ENCODE peak calls at places on chromosomes 2 and 18, in five cellular contexts. One of them, this sample, is unnamed. For H3K36me3, the result is how much of the 10 kb centered on the place peaks cover.

GRCh38 chr2:200625958-200626363 is 40.1 kb downstream of the AOX1 start:
- DNase-seq in neural progenitor cell: no peak
- DNase-seq in lung: no peak
- DNase-seq in RWPE2: no peak
- DNase-seq in aorta: no peak
- DNase-seq in this sample: no peak

GRCh38 chr2:240958366-240959213 is 39.8 kb upstream of the SNED1 start:
- DNase-seq in RWPE2: no peak
- DNase-seq in aorta: no peak
- DNase-seq in neural progenitor cell: no peak
- DNase-seq in lung: no peak
- DNase-seq in this sample: no peak

GRCh38 chr2:216936954-216937357 is 77.1 kb upstream of the TNP1 start:
- DNase-seq in lung: no peak
- DNase-seq in RWPE2: no peak
- DNase-seq in neural progenitor cell: no peak
- DNase-seq in aorta: no peak
- DNase-seq in this sample: peak

GRCh38 chr2:184727813-184728212 is 129.5 kb downstream of the ZNF804A start:
- DNase-seq in aorta: no peak
- DNase-seq in neural progenitor cell: no peak
- DNase-seq in RWPE2: no peak
- DNase-seq in lung: no peak
- DNase-seq in this sample: no peak

GRCh38 chr2:237818066-237818473 is 19.5 kb downstream of the RBM44 start:
- DNase-seq in RWPE2: no peak
- DNase-seq in aorta: no peak
- DNase-seq in lung: no peak
- DNase-seq in neural progenitor cell: no peak
- DNase-seq in this sample: no peak

GRCh38 chr18:6103758-6104157 is 208.4 kb upstream of the TMEM200C start:
- DNase-seq in lung: no peak
- DNase-seq in neural progenitor cell: peak
- DNase-seq in RWPE2: no peak
- DNase-seq in aorta: no peak
- DNase-seq in this sample: no peak

GRCh38 chr2:160214461-160215055 is 14.5 kb upstream of the ITGB6 start:
- DNase-seq in neural progenitor cell: no peak
- DNase-seq in lung: peak
- DNase-seq in aorta: peak
- DNase-seq in RWPE2: peak
- DNase-seq in this sample: no peak

GRCh38 chr18:57561728-57562423 is 24.6 kb downstream of the FECH start:
- DNase-seq in lung: no peak
- DNase-seq in neural progenitor cell: peak
- DNase-seq in aorta: no peak
- DNase-seq in RWPE2: no peak
- DNase-seq in this sample: no peak

GRCh38 chr2:237863659-237864029 is 4.2 kb downstream of the RAMP1 start:
- DNase-seq in neural progenitor cell: no peak
- DNase-seq in RWPE2: no peak
- DNase-seq in aorta: no peak
- DNase-seq in lung: peak
- DNase-seq in this sample: peak

GRCh38 chr18:24791736-24792135 is 331.3 kb downstream of the HRH4 start:
- DNase-seq in aorta: no peak
- DNase-seq in neural progenitor cell: no peak
- DNase-seq in lung: no peak
- DNase-seq in RWPE2: no peak
- DNase-seq in this sample: no peak

GRCh38 chr2:208064220-208064951 is 39.1 kb upstream of the PLEKHM3 start:
- DNase-seq in neural progenitor cell: no peak
- DNase-seq in RWPE2: no peak
- DNase-seq in aorta: no peak
- DNase-seq in lung: no peak
- DNase-seq in this sample: no peak

GRCh38 chr2:137123241-137123640 is 357.9 kb downstream of the THSD7B start:
- DNase-seq in aorta: no peak
- DNase-seq in neural progenitor cell: no peak
- DNase-seq in RWPE2: no peak
- DNase-seq in lung: no peak
- DNase-seq in this sample: no peak

GRCh38 chr2:47028846-47029560 is 113.4 kb upstream of the MCFD2 start:
- DNase-seq in lung: no peak
- DNase-seq in RWPE2: no peak
- DNase-seq in aorta: no peak
- DNase-seq in neural progenitor cell: no peak
- DNase-seq in this sample: no peak

GRCh38 chr2:138421971-138422335 is 79.6 kb upstream of the SPOPL start:
- DNase-seq in RWPE2: peak
- DNase-seq in neural progenitor cell: no peak
- DNase-seq in lung: no peak
- DNase-seq in aorta: no peak
- DNase-seq in this sample: no peak

GRCh38 chr2:99864561-99865216 is 277.7 kb downstream of the AFF3 start:
- DNase-seq in aorta: peak
- DNase-seq in lung: no peak
- DNase-seq in RWPE2: no peak
- DNase-seq in neural progenitor cell: no peak
- DNase-seq in this sample: no peak

GRCh38 chr2:134020608-134021007 is 233.3 kb upstream of the MGAT5 start:
- DNase-seq in aorta: no peak
- DNase-seq in lung: no peak
- DNase-seq in neural progenitor cell: no peak
- DNase-seq in RWPE2: no peak
- DNase-seq in this sample: no peak

GRCh38 chr2:73856214-73856613 is 27.5 kb downstream of the STAMBP start:
- DNase-seq in lung: no peak
- DNase-seq in aorta: no peak
- DNase-seq in RWPE2: no peak
- DNase-seq in neural progenitor cell: no peak
- DNase-seq in this sample: no peak

GRCh38 chr2:170972508-170973224 is 43.6 kb downstream of the GORASP2 start:
- DNase-seq in RWPE2: no peak
- DNase-seq in neural progenitor cell: peak
- DNase-seq in lung: no peak
- DNase-seq in aorta: no peak
- DNase-seq in this sample: no peak

GRCh38 chr2:71074893-71075292 is 6.4 kb downstream of the NAGK start:
- DNase-seq in aorta: no peak
- DNase-seq in RWPE2: no peak
- DNase-seq in lung: no peak
- DNase-seq in neural progenitor cell: no peak
- DNase-seq in this sample: no peak

GRCh38 chr2:20781656-20782265 is 41.1 kb downstream of the LDAH start:
- DNase-seq in RWPE2: no peak
- DNase-seq in lung: no peak
- DNase-seq in neural progenitor cell: peak
- DNase-seq in aorta: no peak
- DNase-seq in this sample: no peak

GRCh38 chr2:18446715-18447114 is 113.7 kb downstream of the RDH14 start:
- DNase-seq in neural progenitor cell: no peak
- DNase-seq in aorta: no peak
- DNase-seq in RWPE2: no peak
- DNase-seq in lung: no peak
- DNase-seq in this sample: no peak

GRCh38 chr2:236934656-236935055 is 151.0 kb upstream of the COPS8 start:
- DNase-seq in neural progenitor cell: no peak
- DNase-seq in RWPE2: no peak
- DNase-seq in aorta: no peak
- DNase-seq in lung: peak
- DNase-seq in this sample: no peak

GRCh38 chr2:232418466-232419244 is 12.0 kb downstream of the ALPG start:
- DNase-seq in RWPE2: no peak
- DNase-seq in neural progenitor cell: peak
- DNase-seq in aorta: no peak
- DNase-seq in lung: no peak
- DNase-seq in this sample: no peak

GRCh38 chr18:46352520-46353250 is 248.5 kb downstream of the HAUS1 start:
- DNase-seq in RWPE2: no peak
- DNase-seq in lung: no peak
- DNase-seq in aorta: no peak
- DNase-seq in neural progenitor cell: no peak
- DNase-seq in this sample: no peak

GRCh38 chr2:28359222-28360065 is 33.2 kb upstream of the FOSL2 start:
- DNase-seq in aorta: peak
- DNase-seq in neural progenitor cell: no peak
- DNase-seq in RWPE2: no peak
- DNase-seq in lung: peak
- DNase-seq in this sample: no peak

GRCh38 chr2:40559175-40559574 is 107.3 kb upstream of the SLC8A1 start:
- DNase-seq in RWPE2: no peak
- DNase-seq in lung: no peak
- DNase-seq in neural progenitor cell: no peak
- DNase-seq in aorta: no peak
- DNase-seq in this sample: no peak

GRCh38 chr2:143842836-143843235 is 677.1 kb downstream of the ZEB2 start:
- DNase-seq in aorta: no peak
- DNase-seq in neural progenitor cell: no peak
- DNase-seq in lung: no peak
- DNase-seq in RWPE2: no peak
- DNase-seq in this sample: no peak

GRCh38 chr2:10900216-10901109 is 11.3 kb upstream of the KCNF1 start:
- DNase-seq in neural progenitor cell: no peak
- DNase-seq in lung: no peak
- DNase-seq in RWPE2: no peak
- DNase-seq in aorta: no peak
- DNase-seq in this sample: no peak

GRCh38 chr2:100483892-100484291 is 13.6 kb downstream of the NMS start:
- DNase-seq in neural progenitor cell: no peak
- DNase-seq in RWPE2: no peak
- DNase-seq in aorta: no peak
- DNase-seq in lung: no peak
- DNase-seq in this sample: no peak

GRCh38 chr18:10065296-10065695 is 151.5 kb downstream of the VAPA start:
- DNase-seq in aorta: no peak
- DNase-seq in RWPE2: no peak
- DNase-seq in neural progenitor cell: no peak
- DNase-seq in lung: no peak
- DNase-seq in this sample: no peak

GRCh38 chr2:191150451-191151314 is at the start of gene STAT4:
- DNase-seq in RWPE2: no peak
- DNase-seq in neural progenitor cell: peak
- DNase-seq in aorta: peak
- DNase-seq in lung: peak
- DNase-seq in this sample: no peak

GRCh38 chr2:101387151-101387807 is at the start of gene CREG2:
- DNase-seq in aorta: peak
- DNase-seq in RWPE2: no peak
- DNase-seq in lung: peak
- DNase-seq in neural progenitor cell: peak
- DNase-seq in this sample: peak

DNA sequence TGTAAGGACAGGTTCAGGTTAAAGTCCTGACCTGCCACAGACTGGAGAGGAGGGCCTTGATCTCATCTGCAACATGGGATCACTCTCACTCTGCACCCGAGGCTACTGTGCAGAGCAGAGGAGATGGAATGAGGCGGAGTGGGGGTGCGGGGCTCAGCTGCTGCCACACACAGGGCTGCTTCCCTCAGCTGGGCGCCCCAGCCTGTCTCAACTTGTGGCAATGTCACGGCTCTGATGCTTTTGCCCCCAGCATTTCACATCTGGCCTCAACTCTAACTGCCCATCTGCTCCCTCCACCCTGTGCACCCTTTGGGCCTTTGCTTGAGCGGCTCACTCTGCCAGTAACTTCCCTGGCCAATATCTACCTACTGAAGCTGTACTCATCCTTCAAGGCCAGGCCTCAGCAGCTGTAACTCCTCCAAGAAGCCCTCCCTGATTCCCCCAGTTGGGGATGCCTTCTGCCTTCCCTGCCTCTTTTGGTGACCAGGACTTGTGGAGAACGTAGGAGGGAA is 70.3 kb downstream of the POLR1A start:
- DNase-seq in neural progenitor cell: no peak
- DNase-seq in RWPE2: no peak
- DNase-seq in lung: no peak
- DNase-seq in aorta: peak
- DNase-seq in this sample: peak
- H3K36me3 ChIP-seq in neural progenitor cell: under half
- H3K36me3 ChIP-seq in RWPE2: half or more
- H3K36me3 ChIP-seq in lung: under half
- H3K36me3 ChIP-seq in aorta: under half
- H3K36me3 ChIP-seq in this sample: half or more

DNA sequence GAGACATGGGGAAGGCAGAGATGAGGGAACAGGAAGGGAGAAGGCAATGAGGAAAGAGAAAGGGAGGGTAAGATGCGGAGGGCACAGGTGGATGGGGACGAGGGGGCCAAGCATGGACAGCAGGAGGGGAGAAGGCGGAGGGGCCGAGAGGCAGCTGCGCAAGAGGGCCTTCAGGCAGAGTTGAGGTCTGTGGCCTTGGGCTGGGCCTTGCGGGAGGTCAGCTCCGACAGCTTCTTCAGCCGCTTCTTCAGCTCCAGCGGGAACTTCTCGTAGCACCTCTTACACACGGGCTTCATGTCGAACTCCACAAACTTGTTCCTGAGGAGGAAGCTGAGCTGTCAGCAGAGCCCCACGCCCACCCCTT is 6.9 kb upstream of the GPR17 start:
- DNase-seq in RWPE2: no peak
- DNase-seq in neural progenitor cell: no peak
- DNase-seq in lung: no peak
- DNase-seq in aorta: no peak
- DNase-seq in this sample: no peak
- H3K27ac ChIP-seq in RWPE2: peak
- H3K27ac ChIP-seq in neural progenitor cell: no peak
- H3K27ac ChIP-seq in lung: peak
- H3K27ac ChIP-seq in aorta: no peak
- H3K27ac ChIP-seq in this sample: no peak

GRCh38 chr2:110105183-110105582 is 10.4 kb downstream of the MALL start:
- DNase-seq in aorta: no peak
- DNase-seq in RWPE2: no peak
- DNase-seq in neural progenitor cell: no peak
- DNase-seq in lung: no peak
- DNase-seq in this sample: no peak
- H3K4me3 ChIP-seq in aorta: no peak
- H3K4me3 ChIP-seq in RWPE2: no peak
- H3K4me3 ChIP-seq in neural progenitor cell: no peak
- H3K4me3 ChIP-seq in lung: no peak
- H3K4me3 ChIP-seq in this sample: no peak

DNA sequence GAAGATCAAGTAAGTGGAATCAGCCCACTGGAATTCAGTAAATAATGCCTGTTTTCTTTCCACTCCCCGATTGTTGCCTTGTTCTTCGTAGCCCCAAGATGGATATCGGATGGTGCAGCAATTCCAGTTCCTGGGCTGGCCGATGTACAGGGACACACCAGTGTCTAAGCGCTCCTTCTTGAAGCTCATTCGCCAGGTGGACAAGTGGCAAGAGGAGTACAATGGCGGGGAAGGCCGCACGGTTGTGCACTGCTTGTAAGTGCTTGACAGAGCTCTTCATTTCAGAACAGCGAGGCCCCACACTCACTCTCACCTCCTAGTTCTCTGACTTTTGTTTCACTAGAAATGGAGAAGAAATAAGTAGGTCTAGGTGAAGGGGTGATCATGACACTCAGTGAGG is 222.3 kb upstream of the RAB12 start:
- DNase-seq in RWPE2: no peak
- DNase-seq in lung: no peak
- DNase-seq in aorta: no peak
- DNase-seq in neural progenitor cell: no peak
- DNase-seq in this sample: no peak
- H3K36me3 ChIP-seq in RWPE2: under half
- H3K36me3 ChIP-seq in lung: under half
- H3K36me3 ChIP-seq in aorta: under half
- H3K36me3 ChIP-seq in neural progenitor cell: under half
- H3K36me3 ChIP-seq in this sample: under half